ENCODE peak calls at places on chromosome 14, in nine cellular contexts. One of them, this sample, is unnamed.
A peak's percentile ranks its signal among the peaks of the same experiment; 100 is the strongest.

GRCh38 chr14:37036669-37037341 is 135.6 kb downstream of the SLC25A21 start:
- DNase-seq in neural crest cell: no peak
- DNase-seq in heart right ventricle: no peak
- DNase-seq in GM10248: no peak
- DNase-seq in astrocyte of the spinal cord: peak; percentile 55
- DNase-seq in IMR-90: peak; percentile 41
- DNase-seq in RWPE1: peak; percentile 19
- DNase-seq in tibial artery: no peak
- DNase-seq in astrocyte of the cerebellum: peak; percentile 28
- DNase-seq in this sample: no peak

GRCh38 chr14:104196461-104197180 is 58.2 kb downstream of the KIF26A start:
- DNase-seq in astrocyte of the cerebellum: no peak
- DNase-seq in IMR-90: no peak
- DNase-seq in neural crest cell: no peak
- DNase-seq in heart right ventricle: no peak
- DNase-seq in astrocyte of the spinal cord: no peak
- DNase-seq in RWPE1: no peak
- DNase-seq in GM10248: no peak
- DNase-seq in tibial artery: no peak
- DNase-seq in this sample: no peak

GRCh38 chr14:86971292-86971691 is 1021.7 kb downstream of the GALC start:
- DNase-seq in RWPE1: no peak
- DNase-seq in heart right ventricle: no peak
- DNase-seq in GM10248: no peak
- DNase-seq in astrocyte of the spinal cord: no peak
- DNase-seq in IMR-90: no peak
- DNase-seq in neural crest cell: no peak
- DNase-seq in tibial artery: no peak
- DNase-seq in astrocyte of the cerebellum: no peak
- DNase-seq in this sample: no peak

GRCh38 chr14:92760524-92760805 is 12.0 kb upstream of the LGMN start:
- DNase-seq in heart right ventricle: no peak
- DNase-seq in IMR-90: no peak
- DNase-seq in GM10248: no peak
- DNase-seq in astrocyte of the spinal cord: no peak
- DNase-seq in astrocyte of the cerebellum: no peak
- DNase-seq in neural crest cell: no peak
- DNase-seq in tibial artery: no peak
- DNase-seq in RWPE1: no peak
- DNase-seq in this sample: no peak

GRCh38 chr14:69483765-69484443 is 624 bp upstream of the PLEKHD1 start:
- DNase-seq in neural crest cell: no peak
- DNase-seq in astrocyte of the spinal cord: peak; percentile 7
- DNase-seq in GM10248: no peak
- DNase-seq in astrocyte of the cerebellum: no peak
- DNase-seq in tibial artery: no peak
- DNase-seq in heart right ventricle: no peak
- DNase-seq in RWPE1: peak; percentile 29
- DNase-seq in IMR-90: peak; percentile 13
- DNase-seq in this sample: peak; percentile 45

GRCh38 chr14:71320734-71321555 is 413.7 kb downstream of the PCNX1 start:
- DNase-seq in RWPE1: peak; percentile 61
- DNase-seq in GM10248: peak; percentile 68
- DNase-seq in heart right ventricle: peak; percentile 44
- DNase-seq in tibial artery: peak; percentile 79
- DNase-seq in astrocyte of the cerebellum: no peak
- DNase-seq in neural crest cell: peak; percentile 49
- DNase-seq in IMR-90: peak; percentile 69
- DNase-seq in astrocyte of the spinal cord: peak; percentile 62
- DNase-seq in this sample: peak; percentile 72

GRCh38 chr14:65229431-65230286 is 127.3 kb upstream of the MAX start:
- DNase-seq in heart right ventricle: peak; percentile 26
- DNase-seq in neural crest cell: peak; percentile 58
- DNase-seq in RWPE1: peak; percentile 30
- DNase-seq in tibial artery: peak; percentile 64
- DNase-seq in astrocyte of the spinal cord: peak; percentile 54
- DNase-seq in GM10248: peak; percentile 41
- DNase-seq in IMR-90: no peak
- DNase-seq in astrocyte of the cerebellum: no peak
- DNase-seq in this sample: no peak

GRCh38 chr14:71932229-71932951 is at the start of gene RGS6:
- DNase-seq in astrocyte of the cerebellum: no peak
- DNase-seq in neural crest cell: peak; percentile 30
- DNase-seq in IMR-90: no peak
- DNase-seq in GM10248: peak; percentile 58
- DNase-seq in tibial artery: no peak
- DNase-seq in astrocyte of the spinal cord: no peak
- DNase-seq in RWPE1: peak; percentile 35
- DNase-seq in heart right ventricle: no peak
- DNase-seq in this sample: peak; percentile 74

GRCh38 chr14:62667515-62667914 is 377.7 kb downstream of the KCNH5 start:
- DNase-seq in RWPE1: no peak
- DNase-seq in IMR-90: peak; percentile 3
- DNase-seq in heart right ventricle: no peak
- DNase-seq in GM10248: no peak
- DNase-seq in astrocyte of the cerebellum: no peak
- DNase-seq in astrocyte of the spinal cord: no peak
- DNase-seq in neural crest cell: no peak
- DNase-seq in tibial artery: no peak
- DNase-seq in this sample: no peak

GRCh38 chr14:99055816-99056215 is 216.2 kb downstream of the BCL11B start:
- DNase-seq in astrocyte of the cerebellum: no peak
- DNase-seq in GM10248: no peak
- DNase-seq in neural crest cell: no peak
- DNase-seq in astrocyte of the spinal cord: no peak
- DNase-seq in IMR-90: no peak
- DNase-seq in tibial artery: no peak
- DNase-seq in RWPE1: no peak
- DNase-seq in heart right ventricle: no peak
- DNase-seq in this sample: no peak

GRCh38 chr14:99520571-99521081 is 39.4 kb downstream of the CCNK start:
- DNase-seq in IMR-90: no peak
- DNase-seq in tibial artery: peak; percentile 19
- DNase-seq in GM10248: no peak
- DNase-seq in astrocyte of the spinal cord: no peak
- DNase-seq in astrocyte of the cerebellum: no peak
- DNase-seq in heart right ventricle: no peak
- DNase-seq in neural crest cell: no peak
- DNase-seq in RWPE1: no peak
- DNase-seq in this sample: no peak

GRCh38 chr14:94570002-94570400 is 8.8 kb downstream of the SERPINA4 start:
- DNase-seq in tibial artery: peak; percentile 44
- DNase-seq in neural crest cell: no peak
- DNase-seq in astrocyte of the spinal cord: no peak
- DNase-seq in IMR-90: no peak
- DNase-seq in heart right ventricle: no peak
- DNase-seq in RWPE1: no peak
- DNase-seq in GM10248: no peak
- DNase-seq in astrocyte of the cerebellum: no peak
- DNase-seq in this sample: no peak

GRCh38 chr14:35742448-35742847 is 66.6 kb downstream of the RALGAPA1 start:
- DNase-seq in astrocyte of the cerebellum: no peak
- DNase-seq in RWPE1: no peak
- DNase-seq in GM10248: no peak
- DNase-seq in astrocyte of the spinal cord: no peak
- DNase-seq in tibial artery: no peak
- DNase-seq in heart right ventricle: no peak
- DNase-seq in neural crest cell: no peak
- DNase-seq in IMR-90: no peak
- DNase-seq in this sample: no peak

GRCh38 chr14:82075566-82075965 is 541.9 kb upstream of the SEL1L start:
- DNase-seq in astrocyte of the spinal cord: no peak
- DNase-seq in IMR-90: no peak
- DNase-seq in heart right ventricle: peak; percentile 32
- DNase-seq in neural crest cell: peak; percentile 64
- DNase-seq in RWPE1: peak; percentile 8
- DNase-seq in GM10248: peak; percentile 11
- DNase-seq in astrocyte of the cerebellum: no peak
- DNase-seq in tibial artery: no peak
- DNase-seq in this sample: peak; percentile 4

GRCh38 chr14:74391479-74391878 is 34.5 kb downstream of the SYNDIG1L start:
- DNase-seq in tibial artery: no peak
- DNase-seq in astrocyte of the cerebellum: no peak
- DNase-seq in IMR-90: no peak
- DNase-seq in GM10248: no peak
- DNase-seq in heart right ventricle: no peak
- DNase-seq in neural crest cell: no peak
- DNase-seq in astrocyte of the spinal cord: no peak
- DNase-seq in RWPE1: no peak
- DNase-seq in this sample: no peak

DNA sequence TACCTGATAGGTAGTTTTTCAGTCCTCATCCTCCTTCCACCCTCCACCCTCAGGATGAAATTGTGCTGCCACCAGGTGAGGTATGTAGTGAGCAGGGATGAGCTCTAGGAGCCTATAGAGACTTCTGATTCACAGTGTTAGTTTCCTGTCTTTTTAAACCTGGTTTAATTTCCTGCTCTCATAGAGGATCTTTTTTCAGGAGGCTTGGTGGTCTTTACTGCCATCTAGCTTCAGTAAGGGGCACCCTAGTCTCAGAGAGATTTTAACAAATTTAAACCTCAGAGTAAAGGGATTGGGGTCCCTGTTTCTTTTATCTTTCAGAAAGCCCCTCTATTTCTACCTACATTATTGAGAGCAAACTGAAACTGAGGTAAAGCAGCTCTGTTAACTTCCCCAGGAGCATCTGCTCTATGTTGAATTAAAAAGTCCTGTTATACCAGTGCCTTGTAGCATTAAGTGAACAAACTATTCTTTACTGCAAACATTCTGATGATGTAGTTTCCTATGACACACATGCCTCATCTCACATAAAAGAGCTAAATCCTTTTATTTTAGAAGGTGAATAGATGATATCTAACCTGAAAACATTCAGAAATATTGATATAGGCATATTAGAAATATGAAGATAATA is 172.2 kb upstream of the DDHD1 start:
- DNase-seq in heart right ventricle: no peak
- DNase-seq in IMR-90: peak; percentile 21
- DNase-seq in astrocyte of the spinal cord: no peak
- DNase-seq in astrocyte of the cerebellum: no peak
- DNase-seq in GM10248: no peak
- DNase-seq in tibial artery: no peak
- DNase-seq in RWPE1: no peak
- DNase-seq in neural crest cell: no peak
- DNase-seq in this sample: no peak
- TF ChIP-seq CTCF in heart right ventricle: peak; percentile 54
- TF ChIP-seq CTCF in IMR-90: peak; percentile 45
- TF ChIP-seq CTCF in astrocyte of the spinal cord: peak; percentile 59
- TF ChIP-seq CTCF in astrocyte of the cerebellum: peak; percentile 68
- TF ChIP-seq CTCF in GM10248: peak; percentile 47
- TF ChIP-seq CTCF in tibial artery: no peak
- TF ChIP-seq CTCF in RWPE1: peak; percentile 21
- TF ChIP-seq CTCF in neural crest cell: no peak
- TF ChIP-seq CTCF in this sample: peak; percentile 33

GRCh38 chr14:97180304-97181200 is 383.4 kb downstream of the VRK1 start:
- DNase-seq in tibial artery: no peak
- DNase-seq in IMR-90: no peak
- DNase-seq in astrocyte of the spinal cord: peak; percentile 65
- DNase-seq in RWPE1: peak; percentile 67
- DNase-seq in GM10248: no peak
- DNase-seq in heart right ventricle: no peak
- DNase-seq in astrocyte of the cerebellum: peak; percentile 19
- DNase-seq in neural crest cell: no peak
- DNase-seq in this sample: no peak

GRCh38 chr14:97187916-97188315 is 390.7 kb downstream of the VRK1 start:
- DNase-seq in heart right ventricle: no peak
- DNase-seq in neural crest cell: no peak
- DNase-seq in tibial artery: no peak
- DNase-seq in RWPE1: no peak
- DNase-seq in GM10248: no peak
- DNase-seq in astrocyte of the cerebellum: no peak
- DNase-seq in astrocyte of the spinal cord: no peak
- DNase-seq in IMR-90: no peak
- DNase-seq in this sample: no peak

GRCh38 chr14:97179573-97179972 is 382.4 kb downstream of the VRK1 start:
- DNase-seq in astrocyte of the spinal cord: no peak
- DNase-seq in IMR-90: no peak
- DNase-seq in tibial artery: no peak
- DNase-seq in neural crest cell: no peak
- DNase-seq in RWPE1: no peak
- DNase-seq in astrocyte of the cerebellum: no peak
- DNase-seq in GM10248: no peak
- DNase-seq in heart right ventricle: no peak
- DNase-seq in this sample: no peak

DNA sequence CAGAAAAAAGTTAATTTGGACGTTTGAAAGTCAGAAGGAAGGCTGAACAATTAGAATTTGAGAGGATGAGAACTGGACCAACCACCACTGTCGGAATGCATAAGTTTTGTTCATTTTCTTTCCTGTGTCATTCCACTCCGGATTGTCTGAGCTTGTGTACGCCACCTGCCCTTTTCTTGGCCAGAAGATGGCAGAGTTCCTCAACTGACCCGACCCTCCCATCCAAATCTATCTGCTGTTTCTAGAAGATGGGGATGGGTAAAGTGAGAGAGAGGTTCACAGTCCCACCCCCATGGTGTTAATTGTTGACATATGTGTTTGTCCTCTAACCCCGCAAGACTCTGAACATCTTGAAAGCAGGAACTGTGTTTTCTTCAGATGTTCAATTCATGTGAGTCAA is 388.0 kb downstream of the VRK1 start:
- DNase-seq in GM10248: no peak
- DNase-seq in IMR-90: no peak
- DNase-seq in tibial artery: no peak
- DNase-seq in RWPE1: peak; percentile 13
- DNase-seq in astrocyte of the cerebellum: no peak
- DNase-seq in astrocyte of the spinal cord: peak; percentile 5
- DNase-seq in neural crest cell: no peak
- DNase-seq in heart right ventricle: no peak
- DNase-seq in this sample: peak; percentile 17
- TF ChIP-seq CTCF in GM10248: peak; percentile 39
- TF ChIP-seq CTCF in IMR-90: no peak
- TF ChIP-seq CTCF in tibial artery: no peak
- TF ChIP-seq CTCF in RWPE1: peak; percentile 6
- TF ChIP-seq CTCF in astrocyte of the cerebellum: peak; percentile 53
- TF ChIP-seq CTCF in astrocyte of the spinal cord: peak; percentile 32
- TF ChIP-seq CTCF in neural crest cell: peak; percentile 60
- TF ChIP-seq CTCF in heart right ventricle: no peak
- TF ChIP-seq CTCF in this sample: peak; percentile 27

GRCh38 chr14:101875041-101875725 is 89.2 kb upstream of the DYNC1H1 start:
- DNase-seq in GM10248: no peak
- DNase-seq in RWPE1: no peak
- DNase-seq in heart right ventricle: no peak
- DNase-seq in IMR-90: no peak
- DNase-seq in astrocyte of the spinal cord: no peak
- DNase-seq in astrocyte of the cerebellum: no peak
- DNase-seq in tibial artery: no peak
- DNase-seq in neural crest cell: no peak
- DNase-seq in this sample: no peak
- TF ChIP-seq CTCF in GM10248: no peak
- TF ChIP-seq CTCF in RWPE1: no peak
- TF ChIP-seq CTCF in heart right ventricle: no peak
- TF ChIP-seq CTCF in IMR-90: no peak
- TF ChIP-seq CTCF in astrocyte of the spinal cord: no peak
- TF ChIP-seq CTCF in astrocyte of the cerebellum: no peak
- TF ChIP-seq CTCF in tibial artery: no peak
- TF ChIP-seq CTCF in neural crest cell: no peak
- TF ChIP-seq CTCF in this sample: no peak

GRCh38 chr14:45658917-45659299 is 405.9 kb upstream of the MIS18BP1 start:
- DNase-seq in astrocyte of the spinal cord: no peak
- DNase-seq in IMR-90: no peak
- DNase-seq in astrocyte of the cerebellum: no peak
- DNase-seq in neural crest cell: no peak
- DNase-seq in RWPE1: no peak
- DNase-seq in heart right ventricle: no peak
- DNase-seq in tibial artery: no peak
- DNase-seq in GM10248: no peak
- DNase-seq in this sample: no peak

GRCh38 chr14:45664668-45665356 is 411.8 kb upstream of the MIS18BP1 start:
- DNase-seq in IMR-90: no peak
- DNase-seq in heart right ventricle: no peak
- DNase-seq in RWPE1: no peak
- DNase-seq in astrocyte of the spinal cord: no peak
- DNase-seq in neural crest cell: no peak
- DNase-seq in GM10248: no peak
- DNase-seq in tibial artery: no peak
- DNase-seq in astrocyte of the cerebellum: no peak
- DNase-seq in this sample: no peak
- TF ChIP-seq CTCF in IMR-90: no peak
- TF ChIP-seq CTCF in heart right ventricle: no peak
- TF ChIP-seq CTCF in RWPE1: no peak
- TF ChIP-seq CTCF in astrocyte of the spinal cord: peak; percentile 17
- TF ChIP-seq CTCF in neural crest cell: peak; percentile 36
- TF ChIP-seq CTCF in GM10248: no peak
- TF ChIP-seq CTCF in tibial artery: no peak
- TF ChIP-seq CTCF in astrocyte of the cerebellum: no peak
- TF ChIP-seq CTCF in this sample: no peak

This sample was measured in GM13977.